ENCODE peak calls at places on chromosomes 16 and 17, in nine cellular contexts. One of them, this sample, is unnamed.

GRCh38 chr16:10584956-10585561 is 4.7 kb upstream of the EMP2 start:
- DNase-seq in coronary artery: no peak
- DNase-seq in psoas muscle: no peak
- DNase-seq in fibroblast of pulmonary artery: no peak
- DNase-seq in thoracic aorta: no peak
- DNase-seq in cardiac fibroblast: no peak
- DNase-seq in bronchial epithelial cell: peak; percentile 52
- DNase-seq in PC-3: peak; percentile 89
- DNase-seq in IMR-90: peak; percentile 55
- DNase-seq in this sample: no peak

GRCh38 chr17:57104461-57105175 is 19.6 kb downstream of the AKAP1 start:
- DNase-seq in coronary artery: no peak
- DNase-seq in psoas muscle: no peak
- DNase-seq in fibroblast of pulmonary artery: no peak
- DNase-seq in thoracic aorta: no peak
- DNase-seq in cardiac fibroblast: no peak
- DNase-seq in bronchial epithelial cell: peak; percentile 21
- DNase-seq in PC-3: peak; percentile 75
- DNase-seq in IMR-90: peak; percentile 58
- DNase-seq in this sample: no peak

GRCh38 chr16:66662445-66663194 is 33.9 kb downstream of the CMTM4 start:
- DNase-seq in coronary artery: no peak
- DNase-seq in psoas muscle: no peak
- DNase-seq in fibroblast of pulmonary artery: peak; percentile 60
- DNase-seq in thoracic aorta: no peak
- DNase-seq in cardiac fibroblast: peak; percentile 58
- DNase-seq in bronchial epithelial cell: peak; percentile 40
- DNase-seq in PC-3: peak; percentile 36
- DNase-seq in IMR-90: peak; percentile 44
- DNase-seq in this sample: no peak

GRCh38 chr16:88781140-88782077 is 3.6 kb downstream of the PIEZO1 start:
- DNase-seq in coronary artery: no peak
- DNase-seq in psoas muscle: peak; percentile 61
- DNase-seq in fibroblast of pulmonary artery: no peak
- DNase-seq in thoracic aorta: no peak
- DNase-seq in cardiac fibroblast: no peak
- DNase-seq in bronchial epithelial cell: no peak
- DNase-seq in PC-3: peak; percentile 30
- DNase-seq in IMR-90: no peak
- DNase-seq in this sample: no peak

GRCh38 chr17:73316919-73317505 is 5.2 kb upstream of the CDC42EP4 start:
- DNase-seq in coronary artery: no peak
- DNase-seq in psoas muscle: no peak
- DNase-seq in fibroblast of pulmonary artery: peak; percentile 46
- DNase-seq in thoracic aorta: no peak
- DNase-seq in cardiac fibroblast: peak; percentile 78
- DNase-seq in bronchial epithelial cell: no peak
- DNase-seq in PC-3: no peak
- DNase-seq in IMR-90: no peak
- DNase-seq in this sample: no peak

GRCh38 chr16:89646270-89646669 is 11.2 kb downstream of the CHMP1A start:
- DNase-seq in coronary artery: no peak
- DNase-seq in psoas muscle: no peak
- DNase-seq in fibroblast of pulmonary artery: no peak
- DNase-seq in thoracic aorta: no peak
- DNase-seq in cardiac fibroblast: no peak
- DNase-seq in bronchial epithelial cell: no peak
- DNase-seq in PC-3: no peak
- DNase-seq in IMR-90: no peak
- DNase-seq in this sample: no peak

GRCh38 chr17:34626141-34626681 is 46.8 kb downstream of the TMEM132E start:
- DNase-seq in coronary artery: no peak
- DNase-seq in psoas muscle: no peak
- DNase-seq in fibroblast of pulmonary artery: no peak
- DNase-seq in thoracic aorta: no peak
- DNase-seq in cardiac fibroblast: no peak
- DNase-seq in bronchial epithelial cell: no peak
- DNase-seq in PC-3: no peak
- DNase-seq in IMR-90: no peak
- DNase-seq in this sample: no peak

GRCh38 chr17:21113706-21114105 is 13.1 kb upstream of the DHRS7B start:
- DNase-seq in coronary artery: no peak
- DNase-seq in psoas muscle: no peak
- DNase-seq in fibroblast of pulmonary artery: no peak
- DNase-seq in thoracic aorta: no peak
- DNase-seq in cardiac fibroblast: no peak
- DNase-seq in bronchial epithelial cell: no peak
- DNase-seq in PC-3: no peak
- DNase-seq in IMR-90: no peak
- DNase-seq in this sample: no peak

GRCh38 chr17:55086635-55087058 is 118.1 kb downstream of the STXBP4 start:
- DNase-seq in coronary artery: no peak
- DNase-seq in psoas muscle: no peak
- DNase-seq in fibroblast of pulmonary artery: peak; percentile 93
- DNase-seq in thoracic aorta: no peak
- DNase-seq in cardiac fibroblast: peak; percentile 88
- DNase-seq in bronchial epithelial cell: peak; percentile 76
- DNase-seq in PC-3: peak; percentile 91
- DNase-seq in IMR-90: peak; percentile 90
- DNase-seq in this sample: peak; percentile 51

GRCh38 chr17:75131278-75132017 is at the start of gene NT5C:
- DNase-seq in coronary artery: peak; percentile 86
- DNase-seq in psoas muscle: peak; percentile 92
- DNase-seq in fibroblast of pulmonary artery: peak; percentile 75
- DNase-seq in thoracic aorta: peak; percentile 33
- DNase-seq in cardiac fibroblast: peak; percentile 84
- DNase-seq in bronchial epithelial cell: no peak
- DNase-seq in PC-3: peak; percentile 76
- DNase-seq in IMR-90: peak; percentile 61
- DNase-seq in this sample: no peak

GRCh38 chr16:83949724-83950001 is 3.4 kb upstream of the OSGIN1 start:
- DNase-seq in coronary artery: no peak
- DNase-seq in psoas muscle: no peak
- DNase-seq in fibroblast of pulmonary artery: no peak
- DNase-seq in thoracic aorta: no peak
- DNase-seq in cardiac fibroblast: no peak
- DNase-seq in bronchial epithelial cell: no peak
- DNase-seq in PC-3: no peak
- DNase-seq in IMR-90: no peak
- DNase-seq in this sample: no peak

GRCh38 chr16:4477966-4478365 is 1.8 kb downstream of the HMOX2 start:
- DNase-seq in coronary artery: no peak
- DNase-seq in psoas muscle: no peak
- DNase-seq in fibroblast of pulmonary artery: peak; percentile 66
- DNase-seq in thoracic aorta: no peak
- DNase-seq in cardiac fibroblast: peak; percentile 63
- DNase-seq in bronchial epithelial cell: peak; percentile 99
- DNase-seq in PC-3: peak; percentile 46
- DNase-seq in IMR-90: peak; percentile 61
- DNase-seq in this sample: no peak

GRCh38 chr17:17228521-17229279 is 8.3 kb downstream of the FLCN start:
- DNase-seq in coronary artery: no peak
- DNase-seq in psoas muscle: peak; percentile 72
- DNase-seq in fibroblast of pulmonary artery: no peak
- DNase-seq in thoracic aorta: no peak
- DNase-seq in cardiac fibroblast: no peak
- DNase-seq in bronchial epithelial cell: no peak
- DNase-seq in PC-3: no peak
- DNase-seq in IMR-90: no peak
- DNase-seq in this sample: no peak

DNA sequence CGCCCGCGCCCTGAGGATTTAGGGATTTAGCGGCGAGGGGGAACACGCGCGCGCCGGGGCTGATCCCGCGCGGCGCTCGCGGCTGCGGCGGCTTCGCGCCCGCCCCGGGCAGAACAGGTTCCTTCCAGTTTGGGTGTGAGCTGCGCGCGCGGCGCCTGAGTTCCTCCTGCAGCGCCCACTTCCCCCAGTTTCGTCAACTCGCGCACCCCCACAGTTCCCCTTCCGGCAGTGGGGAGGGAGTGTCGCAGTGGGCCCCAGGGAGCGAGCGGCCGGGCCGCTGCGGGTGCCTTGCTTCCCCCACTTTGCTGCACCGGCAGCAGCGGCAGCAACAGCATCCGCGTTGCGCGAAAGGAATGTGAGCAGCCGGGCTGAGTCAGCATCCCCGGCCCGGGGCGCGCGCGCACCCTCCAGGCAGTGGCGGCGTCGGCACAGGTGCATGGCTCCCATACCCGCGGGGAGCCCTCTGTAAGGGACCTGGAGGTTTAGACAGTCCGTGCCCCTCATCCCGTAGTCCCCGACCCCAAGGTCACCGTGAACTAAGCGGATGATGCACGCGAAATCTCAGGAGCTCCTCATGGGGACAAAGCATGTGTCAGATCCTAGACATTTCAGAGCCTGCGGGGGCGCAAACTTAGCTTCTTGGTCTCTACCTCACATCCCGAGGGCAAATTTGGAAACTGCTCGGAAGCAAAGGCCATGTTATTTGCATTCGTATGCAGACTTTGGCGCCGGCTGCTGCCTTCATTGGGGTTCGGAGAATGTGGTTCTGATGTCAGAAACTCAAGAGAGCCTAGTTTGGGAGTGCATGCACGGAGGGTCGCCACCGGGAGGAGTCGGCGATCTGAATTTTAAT is 767 bp downstream of the ARSG start:
- DNase-seq in coronary artery: peak; percentile 78
- DNase-seq in psoas muscle: peak; percentile 89
- DNase-seq in fibroblast of pulmonary artery: peak; percentile 63
- DNase-seq in thoracic aorta: no peak
- DNase-seq in cardiac fibroblast: peak; percentile 60
- DNase-seq in bronchial epithelial cell: peak; percentile 50
- DNase-seq in PC-3: peak; percentile 87
- DNase-seq in IMR-90: peak; percentile 68
- DNase-seq in this sample: no peak
- TF ChIP-seq CTCF in coronary artery: no peak
- TF ChIP-seq CTCF in psoas muscle: no peak
- TF ChIP-seq CTCF in fibroblast of pulmonary artery: no peak
- TF ChIP-seq CTCF in thoracic aorta: no peak
- TF ChIP-seq CTCF in cardiac fibroblast: no peak
- TF ChIP-seq CTCF in bronchial epithelial cell: no peak
- TF ChIP-seq CTCF in PC-3: peak; percentile 58
- TF ChIP-seq CTCF in IMR-90: peak; percentile 14
- TF ChIP-seq CTCF in this sample: peak; percentile 31

DNA sequence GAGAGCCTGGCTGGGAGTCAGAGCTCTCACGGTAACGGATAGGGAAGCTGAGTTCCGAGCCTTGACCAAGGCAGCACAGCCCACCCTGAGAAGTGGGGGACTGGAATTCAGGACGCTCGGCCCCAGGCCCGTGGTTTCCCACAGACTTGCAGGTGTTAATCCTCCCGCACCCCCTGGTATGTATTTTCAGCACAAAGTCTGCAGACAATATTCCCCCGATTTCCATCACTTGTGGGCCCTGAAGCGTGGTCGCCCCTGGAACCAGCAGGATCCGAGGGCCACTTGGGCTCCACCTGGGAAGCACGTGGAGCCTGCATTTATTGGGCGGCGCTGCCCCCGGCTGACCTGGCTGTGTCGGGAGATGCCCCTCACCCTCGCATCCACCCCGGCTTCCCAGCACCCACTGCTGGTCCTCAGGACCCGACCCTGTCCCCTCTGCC is 60.2 kb downstream of the WSB1 start:
- DNase-seq in coronary artery: no peak
- DNase-seq in psoas muscle: no peak
- DNase-seq in fibroblast of pulmonary artery: no peak
- DNase-seq in thoracic aorta: no peak
- DNase-seq in cardiac fibroblast: no peak
- DNase-seq in bronchial epithelial cell: no peak
- DNase-seq in PC-3: no peak
- DNase-seq in IMR-90: no peak
- DNase-seq in this sample: no peak
- H3K4me3 ChIP-seq in coronary artery: peak overlapping the region; percentile 70
- H3K4me3 ChIP-seq in psoas muscle: peak overlapping the region; percentile 73
- H3K4me3 ChIP-seq in fibroblast of pulmonary artery: peak overlapping the region; percentile 45
- H3K4me3 ChIP-seq in thoracic aorta: peak overlapping the region; percentile 82
- H3K4me3 ChIP-seq in cardiac fibroblast: peak overlapping the region; percentile 49
- H3K4me3 ChIP-seq in bronchial epithelial cell: peak overlapping the region; percentile 28
- H3K4me3 ChIP-seq in PC-3: peak overlapping the region; percentile 61
- H3K4me3 ChIP-seq in IMR-90: peak overlapping the region; percentile 28
- H3K4me3 ChIP-seq in this sample: peak overlapping the region; percentile 56

DNA sequence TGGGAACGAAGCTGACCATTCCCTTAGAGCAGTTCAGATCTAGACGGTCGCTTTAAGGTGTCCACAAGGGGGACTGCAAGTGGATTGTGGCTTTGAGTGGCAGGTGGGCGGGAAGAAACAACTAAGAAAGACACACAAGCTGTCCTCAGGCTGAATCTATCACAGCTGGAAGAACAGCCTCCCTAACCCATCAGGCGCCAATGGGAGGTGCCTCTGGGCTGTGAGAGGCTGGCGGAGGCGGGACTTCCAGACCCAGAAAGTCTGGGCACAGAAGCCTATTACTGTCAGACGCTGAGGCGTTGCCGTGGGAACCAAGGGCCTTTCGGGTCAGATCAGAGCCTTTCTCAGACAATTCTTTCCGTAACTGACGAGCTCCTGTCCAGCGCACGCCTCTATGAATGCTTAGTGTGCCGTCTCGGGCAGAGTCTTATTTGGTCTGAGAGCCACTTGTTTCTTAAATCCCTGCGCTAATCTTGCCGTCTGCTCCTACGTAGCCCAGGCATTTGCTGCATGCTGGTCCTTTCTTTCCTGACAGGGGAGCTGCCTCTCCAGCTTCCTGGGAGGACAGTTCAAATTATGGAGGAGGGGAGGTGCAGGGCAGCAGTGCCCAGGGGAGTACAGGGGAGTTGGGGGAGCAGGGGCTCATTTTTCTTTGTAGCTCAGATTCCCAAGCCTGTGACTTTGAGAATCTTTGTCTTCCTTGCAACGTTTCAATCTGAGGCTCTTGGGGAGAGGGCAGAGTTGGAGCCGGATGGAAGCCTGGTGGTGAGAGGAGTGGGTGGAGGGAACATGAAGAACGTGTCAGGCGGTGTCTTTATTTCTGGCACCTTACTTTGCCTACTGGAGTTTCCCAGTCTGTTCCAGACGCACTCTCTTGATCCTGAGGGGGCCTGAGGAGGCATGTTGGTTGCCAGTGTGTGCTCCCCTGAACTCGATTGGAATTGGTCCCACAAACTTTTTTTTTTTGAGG is 618.7 kb downstream of the KCNJ18 start:
- DNase-seq in coronary artery: no peak
- DNase-seq in psoas muscle: no peak
- DNase-seq in fibroblast of pulmonary artery: no peak
- DNase-seq in thoracic aorta: no peak
- DNase-seq in cardiac fibroblast: no peak
- DNase-seq in bronchial epithelial cell: no peak
- DNase-seq in PC-3: peak; percentile 29
- DNase-seq in IMR-90: no peak
- DNase-seq in this sample: no peak
- TF ChIP-seq CTCF in coronary artery: no peak
- TF ChIP-seq CTCF in psoas muscle: no peak
- TF ChIP-seq CTCF in fibroblast of pulmonary artery: no peak
- TF ChIP-seq CTCF in thoracic aorta: no peak
- TF ChIP-seq CTCF in cardiac fibroblast: no peak
- TF ChIP-seq CTCF in bronchial epithelial cell: no peak
- TF ChIP-seq CTCF in PC-3: no peak
- TF ChIP-seq CTCF in IMR-90: no peak
- TF ChIP-seq CTCF in this sample: no peak

DNA sequence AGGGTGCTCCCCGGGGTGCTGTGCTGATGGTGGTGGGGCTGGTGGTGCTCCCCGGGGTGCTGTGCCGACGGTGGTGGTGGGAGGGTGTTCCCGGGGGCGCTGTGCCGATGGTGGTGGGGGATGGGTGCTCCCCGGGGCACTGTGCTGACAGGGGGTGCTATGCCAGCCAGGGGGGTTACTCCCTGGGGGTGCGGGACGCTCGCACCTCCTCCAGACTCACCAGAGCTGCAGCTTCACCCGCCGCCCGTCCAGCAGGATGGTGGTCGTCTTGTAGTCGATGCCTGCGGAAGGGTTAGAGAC is 16.0 kb upstream of the WDR45B start:
- DNase-seq in coronary artery: no peak
- DNase-seq in psoas muscle: no peak
- DNase-seq in fibroblast of pulmonary artery: no peak
- DNase-seq in thoracic aorta: no peak
- DNase-seq in cardiac fibroblast: no peak
- DNase-seq in bronchial epithelial cell: no peak
- DNase-seq in PC-3: no peak
- DNase-seq in IMR-90: no peak
- DNase-seq in this sample: no peak
- H3K4me3 ChIP-seq in coronary artery: no peak overlapping the region
- H3K4me3 ChIP-seq in psoas muscle: no peak overlapping the region
- H3K4me3 ChIP-seq in fibroblast of pulmonary artery: no peak overlapping the region
- H3K4me3 ChIP-seq in thoracic aorta: no peak overlapping the region
- H3K4me3 ChIP-seq in cardiac fibroblast: no peak overlapping the region
- H3K4me3 ChIP-seq in bronchial epithelial cell: no peak overlapping the region
- H3K4me3 ChIP-seq in PC-3: no peak overlapping the region
- H3K4me3 ChIP-seq in IMR-90: no peak overlapping the region
- H3K4me3 ChIP-seq in this sample: no peak overlapping the region